ENCODE peak calls at places on chromosomes 7 and 10, in seven cellular contexts. K is HS-5; E is naive thymus-derived CD4-positive, alpha-beta T cell; A is T-helper 2 cell treated with Interferon-gamma antibody and Interleukin-4, amounts not matched to agents 5 μg/mL and 100 μg/mL, for 36 hours; F is ovary; N is brain microvascular endothelial cell; B is SJSA1. H is an unnamed sample.

GRCh38 chr10:8444630-8445029 is 390.1 kb downstream of the GATA3 start:
- DNase-seq in K (no peak), E (peak; percentile 40), A (no peak), F (no peak), N (no peak), B (no peak), H (no peak)

GRCh38 chr7:45098983-45099839 is 10.4 kb upstream of the NACAD start:
- DNase-seq in K (no peak), E (no peak), A (no peak), F (no peak), N (no peak), B (no peak), H (no peak)

GRCh38 chr10:49325131-49325915 is 26.4 kb downstream of the C10orf71 start:
- DNase-seq in K (no peak), E (no peak), A (no peak), F (no peak), N (no peak), B (no peak), H (no peak)

GRCh38 chr10:64733980-64734379 is 1212.8 kb downstream of the REEP3 start:
- DNase-seq in K (peak; percentile 15), E (no peak), A (no peak), F (no peak), N (peak; percentile 35), B (no peak), H (no peak)

GRCh38 chr7:159094030-159094740 is 50.5 kb downstream of the VIPR2 start:
- DNase-seq in K (no peak), E (no peak), A (no peak), F (no peak), N (no peak), B (no peak), H (no peak)

GRCh38 chr7:94656925-94657731 is 1.2 kb upstream of the SGCE start:
- DNase-seq in K (no peak), E (peak; percentile 39), A (peak; percentile 15), F (peak; percentile 35), N (peak; percentile 38), B (peak; percentile 47), H (peak; percentile 54)

GRCh38 chr7:66627151-66627681 is 1.5 kb upstream of the KCTD7 start:
- DNase-seq in K (no peak), E (no peak), A (no peak), F (no peak), N (no peak), B (no peak), H (no peak)

GRCh38 chr10:123402656-123403055 is 248.5 kb downstream of the BUB3 start:
- DNase-seq in K (no peak), E (no peak), A (no peak), F (no peak), N (no peak), B (no peak), H (no peak)

GRCh38 chr10:14566498-14566897 is 208.2 kb downstream of the FAM107B start:
- DNase-seq in K (no peak), E (no peak), A (no peak), F (no peak), N (no peak), B (no peak), H (no peak)

GRCh38 chr7:46390042-46390441 is 469.0 kb upstream of the IGFBP3 start:
- DNase-seq in K (no peak), E (no peak), A (no peak), F (no peak), N (peak; percentile 25), B (no peak), H (no peak)

GRCh38 chr7:40777913-40778312 is 643.1 kb downstream of the SUGCT start:
- DNase-seq in K (no peak), E (no peak), A (no peak), F (no peak), N (no peak), B (no peak), H (no peak)

GRCh38 chr10:132303361-132304115 is 4.2 kb downstream of the STK32C start:
- DNase-seq in K (no peak), E (no peak), A (no peak), F (peak; percentile 7), N (no peak), B (no peak), H (peak; percentile 47)

GRCh38 chr10:120479506-120479905 is 22.5 kb downstream of the PLPP4 start:
- DNase-seq in K (no peak), E (no peak), A (no peak), F (no peak), N (no peak), B (no peak), H (no peak)

GRCh38 chr7:45597286-45597984 is 23.3 kb downstream of the ADCY1 start:
- DNase-seq in K (no peak), E (no peak), A (no peak), F (no peak), N (no peak), B (no peak), H (peak; percentile 26)

GRCh38 chr7:156160811-156161210 is 348.5 kb upstream of the SHH start:
- DNase-seq in K (no peak), E (no peak), A (no peak), F (no peak), N (no peak), B (no peak), H (no peak)

GRCh38 chr10:8898745-8899330 is 844.4 kb downstream of the GATA3 start:
- DNase-seq in K (no peak), E (no peak), A (no peak), F (no peak), N (no peak), B (no peak), H (no peak)

GRCh38 chr10:32317795-32318194 is 29.2 kb downstream of the EPC1 start:
- DNase-seq in K (no peak), E (peak; percentile 19), A (no peak), F (no peak), N (no peak), B (no peak), H (no peak)

GRCh38 chr7:80140388-80140787 is 5.8 kb downstream of the GNAI1 start:
- DNase-seq in K (no peak), E (no peak), A (no peak), F (no peak), N (no peak), B (no peak), H (no peak)

GRCh38 chr7:124413029-124413428 is 352.6 kb downstream of the GPR37 start:
- DNase-seq in K (no peak), E (no peak), A (no peak), F (no peak), N (no peak), B (no peak), H (no peak)

H was measured in sciatic nerve.